ENCODE peak calls at places on chromosomes 6 and 20, in seven cellular contexts. H, V, Y, L, U, X and R are unnamed samples.

GRCh38 chr20:10618611-10619245 is 55.1 kb downstream of the JAG1 start:
- DNase-seq in H (no peak), V (no peak), Y (no peak), L (no peak), U (no peak), X (no peak), R (no peak)

GRCh38 chr6:15662246-15663056 is at the start of gene DTNBP1:
- DNase-seq in H (peak; percentile 58), V (peak; percentile 85), Y (peak; percentile 89), L (peak; percentile 73), U (peak; percentile 99), X (no peak), R (peak; percentile 78)

GRCh38 chr6:134057478-134057877 is 5.1 kb upstream of the SLC2A12 start:
- DNase-seq in H (no peak), V (no peak), Y (no peak), L (no peak), U (no peak), X (no peak), R (no peak)

GRCh38 chr20:58160451-58161051 is 67.9 kb downstream of the ANKRD60 start:
- DNase-seq in H (no peak), V (no peak), Y (no peak), L (no peak), U (no peak), X (no peak), R (no peak)

GRCh38 chr20:22810626-22811559 is 224.2 kb upstream of the SSTR4 start:
- DNase-seq in H (no peak), V (no peak), Y (no peak), L (no peak), U (no peak), X (no peak), R (no peak)

GRCh38 chr6:16257999-16258708 is 19.8 kb downstream of the GMPR start:
- DNase-seq in H (no peak), V (peak; percentile 46), Y (peak; percentile 73), L (no peak), U (no peak), X (no peak), R (no peak)

GRCh38 chr6:110513001-110513400 is 36.6 kb upstream of the SLC22A16 start:
- DNase-seq in H (no peak), V (no peak), Y (no peak), L (no peak), U (no peak), X (no peak), R (no peak)

GRCh38 chr6:134925800-134926199 is 24.1 kb downstream of the ALDH8A1 start:
- DNase-seq in H (no peak), V (no peak), Y (no peak), L (no peak), U (no peak), X (no peak), R (no peak)

GRCh38 chr6:148525453-148525852 is 182.8 kb downstream of the SASH1 start:
- DNase-seq in H (no peak), V (no peak), Y (no peak), L (no peak), U (no peak), X (no peak), R (no peak)

GRCh38 chr20:4901031-4901818 is 100.1 kb downstream of the SLC23A2 start:
- DNase-seq in H (no peak), V (no peak), Y (no peak), L (no peak), U (no peak), X (no peak), R (no peak)

GRCh38 chr6:150230877-150231428 is 88.1 kb downstream of the PPP1R14C start:
- DNase-seq in H (no peak), V (no peak), Y (no peak), L (no peak), U (no peak), X (no peak), R (no peak)

GRCh38 chr6:11430036-11430435 is 107.5 kb upstream of the TMEM170B start:
- DNase-seq in H (no peak), V (no peak), Y (peak; percentile 69), L (no peak), U (no peak), X (no peak), R (no peak)

GRCh38 chr6:35804996-35805736 is at the start of gene LHFPL5:
- DNase-seq in H (peak; percentile 32), V (no peak), Y (peak; percentile 60), L (no peak), U (peak; percentile 99), X (no peak), R (no peak)

GRCh38 chr6:32627831-32628230 is 9.4 kb upstream of the HLA-DQA1 start:
- DNase-seq in H (no peak), V (no peak), Y (peak; percentile 47), L (no peak), U (no peak), X (no peak), R (no peak)

GRCh38 chr20:723756-724155 is 44.5 kb downstream of the SLC52A3 start:
- DNase-seq in H (no peak), V (no peak), Y (no peak), L (no peak), U (no peak), X (no peak), R (no peak)

GRCh38 chr6:159828074-159828473 is 28.0 kb downstream of the PNLDC1 start:
- DNase-seq in H (no peak), V (peak; percentile 41), Y (no peak), L (no peak), U (no peak), X (no peak), R (no peak)

DNA sequence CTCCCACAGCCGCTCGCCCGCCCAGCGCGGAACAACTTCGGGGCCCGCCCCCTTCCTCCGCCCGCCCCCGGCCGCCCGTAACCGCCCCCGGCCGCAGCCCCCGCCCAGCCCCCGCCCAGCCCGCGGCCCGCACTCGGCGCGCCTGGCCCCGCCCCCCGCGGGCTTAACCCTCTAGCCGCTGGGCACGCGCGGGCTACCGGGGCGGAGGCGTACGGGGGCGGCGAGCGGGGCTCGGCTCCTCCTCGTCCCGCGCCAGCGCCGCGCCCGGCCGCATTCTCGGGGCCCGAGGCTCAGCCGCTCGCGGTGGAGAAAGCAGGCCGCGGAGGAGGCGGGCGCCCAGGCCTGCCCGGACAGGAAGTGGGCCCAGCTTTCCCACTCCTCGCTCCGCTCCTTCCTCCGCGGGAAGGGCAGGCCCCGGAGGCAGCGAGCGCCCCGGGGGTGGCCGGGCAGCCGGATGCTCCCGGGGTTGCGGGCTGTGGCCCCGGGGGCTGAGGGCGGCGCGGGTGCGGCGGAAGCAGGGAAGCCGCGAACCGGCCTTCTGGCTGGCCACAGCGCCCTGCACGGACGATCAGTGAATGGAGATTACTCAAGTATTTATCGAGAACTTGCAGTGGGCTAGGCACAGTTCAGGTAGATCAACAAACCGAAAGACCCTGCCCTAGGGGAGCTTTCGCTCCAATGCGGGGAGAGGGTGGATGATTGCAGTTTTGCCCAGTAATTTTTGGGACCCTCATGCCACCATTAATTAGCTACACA is at the start of gene TRAM2:
- DNase-seq in H (peak; percentile 76), V (peak; percentile 87), Y (peak; percentile 84), L (peak; percentile 71), U (peak; percentile 95), X (peak; percentile 27), R (peak; percentile 77)
- TF ChIP-seq POLR2A in H (peak; percentile 87), V (peak; percentile 21), Y (no peak), L (no peak), U (peak; percentile 80), X (peak; percentile 57), R (peak; percentile 82)

DNA sequence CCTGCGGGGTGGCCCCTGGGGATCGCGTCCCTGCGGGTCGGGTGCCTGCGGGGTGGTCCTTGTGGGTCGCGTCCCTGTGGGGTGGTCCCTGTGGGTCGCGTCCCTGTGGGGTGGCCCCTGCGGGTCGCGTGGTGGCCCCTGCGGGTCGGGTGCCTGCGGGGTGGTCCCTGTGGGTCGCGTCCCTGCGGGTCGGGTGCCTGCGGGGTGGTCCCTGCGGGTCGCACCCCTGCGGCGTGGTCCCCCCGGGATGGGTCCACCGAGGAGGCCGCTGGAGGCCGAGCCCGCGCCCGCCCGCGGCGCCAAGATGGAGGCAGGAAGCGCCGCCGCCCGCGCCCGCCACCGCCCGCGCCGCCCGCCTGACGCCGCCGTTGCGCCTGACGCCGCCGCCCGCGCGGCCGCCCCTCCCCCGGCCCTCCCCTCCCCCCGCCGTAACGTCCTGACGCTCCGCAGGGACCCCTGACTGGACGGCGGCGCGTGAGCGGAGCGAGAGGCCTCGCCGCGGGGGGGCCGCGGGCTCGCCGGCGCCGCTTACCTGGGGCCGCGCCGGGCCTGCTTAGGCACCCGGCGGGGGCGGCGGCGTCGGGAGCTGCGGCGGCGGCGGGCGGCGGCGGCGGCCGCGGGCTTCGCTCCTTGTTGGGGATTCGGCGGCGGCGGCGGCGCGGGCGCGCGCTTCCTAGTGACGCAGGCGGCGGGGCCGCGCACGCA is at the start of gene GMEB2:
- DNase-seq in H (peak; percentile 69), V (peak; percentile 78), Y (peak; percentile 76), L (peak; percentile 63), U (peak; percentile 87), X (peak; percentile 21), R (peak; percentile 80)
- TF ChIP-seq POLR2A in H (peak; percentile 83), V (peak; percentile 21), Y (no peak), L (no peak), U (no peak), X (peak; percentile 32), R (peak; percentile 68)

GRCh38 chr6:30721198-30722024 is 1.3 kb downstream of the TUBB start:
- DNase-seq in H (peak; percentile 80), V (peak; percentile 95), Y (peak; percentile 94), L (peak; percentile 92), U (peak; percentile 91), X (peak; percentile 69), R (no peak)
- TF ChIP-seq POLR2A in H (peak; percentile 76), V (peak; percentile 47), Y (peak; percentile 34), L (no peak), U (peak; percentile 77), X (no peak), R (peak; percentile 41)

DNA sequence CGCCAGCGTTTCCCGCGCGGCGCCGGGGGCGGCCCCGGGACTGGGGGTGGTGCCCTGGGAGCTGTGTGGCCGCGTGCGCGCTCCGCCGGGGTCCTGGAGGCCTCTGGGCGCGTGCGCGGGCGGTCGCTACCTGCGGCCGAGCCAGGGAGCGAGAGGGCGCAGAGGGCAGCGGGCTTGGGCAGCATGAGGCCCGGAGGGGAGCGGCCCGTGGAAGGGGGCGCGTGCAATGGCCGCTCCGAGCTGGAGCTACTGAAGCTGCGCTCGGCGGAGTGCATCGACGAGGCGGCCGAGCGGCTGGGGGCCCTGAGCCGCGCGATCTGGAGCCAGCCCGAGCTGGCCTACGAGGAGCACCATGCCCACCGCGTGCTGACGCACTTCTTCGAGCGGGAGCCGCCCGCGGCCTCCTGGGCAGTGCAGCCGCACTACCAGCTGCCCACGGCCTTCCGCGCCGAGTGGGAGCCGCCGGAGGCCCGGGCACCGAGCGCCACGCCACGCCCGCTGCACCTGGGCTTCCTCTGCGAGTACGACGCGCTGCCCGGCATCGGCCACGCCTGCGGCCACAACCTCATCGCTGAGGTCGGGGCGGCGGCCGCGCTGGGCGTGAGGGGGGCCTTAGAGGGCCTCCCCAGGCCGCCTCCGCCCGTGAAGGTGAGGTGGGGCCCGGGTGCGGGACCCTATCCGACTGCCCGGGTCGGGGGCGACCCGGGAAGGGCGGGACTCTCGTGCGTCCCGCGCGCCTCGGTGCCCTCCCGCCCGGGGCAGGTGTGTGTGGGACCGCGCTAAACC is at the start of gene PM20D2:
- DNase-seq in H (peak; percentile 58), V (peak; percentile 62), Y (peak; percentile 84), L (no peak), U (peak; percentile 63), X (peak; percentile 48), R (peak; percentile 82)
- TF ChIP-seq POLR2A in H (peak; percentile 94), V (no peak), Y (no peak), L (no peak), U (no peak), X (peak; percentile 85), R (peak; percentile 44)

DNA sequence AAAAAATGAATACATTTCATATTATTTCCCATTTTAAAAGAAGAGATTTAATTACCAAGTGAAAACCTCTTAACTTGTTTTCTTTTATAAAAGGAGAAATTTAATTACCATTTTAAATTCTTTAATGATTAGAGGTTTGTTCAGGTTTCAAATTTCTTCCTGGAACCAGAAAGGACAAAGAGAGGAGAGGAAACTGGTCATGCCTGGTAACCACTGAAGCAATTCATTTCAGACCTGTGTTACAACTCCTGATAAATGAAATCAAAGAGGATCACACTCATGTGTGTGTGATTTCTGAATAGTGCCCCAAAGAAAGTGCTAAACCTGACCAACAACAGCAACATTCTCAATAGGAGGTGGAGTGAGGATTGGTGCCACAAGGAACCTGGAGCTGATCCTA is 12.6 kb upstream of the SLPI start:
- DNase-seq in H (no peak), V (no peak), Y (no peak), L (no peak), U (no peak), X (no peak), R (no peak)
- TF ChIP-seq POLR2A in H (no peak), V (no peak), Y (no peak), L (no peak), U (no peak), X (no peak), R (no peak)